ENCODE peak calls at places on chromosomes 3 and 15, in six cellular contexts. R is neuronal stem cell, S is Peyer's patch, N is astrocyte of the spinal cord, A is pancreas, U is skeletal muscle cell. B is an unnamed sample.

GRCh38 chr15:84797212-84797611 is 19.9 kb upstream of the ALPK3 start:
- DNase-seq in R (no peak), S (no peak), N (peak; percentile 86), A (no peak), U (peak; percentile 36), B (no peak)

GRCh38 chr3:197183582-197183981 is 114.8 kb downstream of the DLG1 start:
- DNase-seq in R (no peak), S (no peak), N (no peak), A (no peak), U (no peak), B (no peak)

GRCh38 chr3:119310052-119310451 is 15.9 kb downstream of the ARHGAP31 start:
- DNase-seq in R (peak; percentile 50), S (no peak), N (peak; percentile 98), A (no peak), U (peak; percentile 98), B (peak; percentile 35)

GRCh38 chr3:141217389-141217788 is 14.2 kb upstream of the PXYLP1 start:
- DNase-seq in R (no peak), S (no peak), N (no peak), A (no peak), U (no peak), B (no peak)

GRCh38 chr15:64861331-64861730 is 19.6 kb downstream of the PLEKHO2 start:
- DNase-seq in R (no peak), S (no peak), N (no peak), A (no peak), U (no peak), B (no peak)

GRCh38 chr3:124149774-124150173 is 157.8 kb upstream of the ROPN1 start:
- DNase-seq in R (no peak), S (no peak), N (no peak), A (no peak), U (no peak), B (no peak)

GRCh38 chr3:51539291-51539891 is 872 bp downstream of the RAD54L2 start:
- DNase-seq in R (peak; percentile 12), S (peak; percentile 47), N (peak; percentile 56), A (no peak), U (peak; percentile 32), B (peak; percentile 74)

GRCh38 chr3:39261726-39262125 is 18.1 kb downstream of the CX3CR1 start:
- DNase-seq in R (no peak), S (no peak), N (no peak), A (no peak), U (no peak), B (no peak)

GRCh38 chr15:85500729-85501128 is 120.3 kb downstream of the AKAP13 start:
- DNase-seq in R (peak; percentile 26), S (no peak), N (no peak), A (no peak), U (no peak), B (no peak)

GRCh38 chr15:25737218-25737643 is 125.9 kb downstream of the ATP10A start:
- DNase-seq in R (no peak), S (no peak), N (peak; percentile 50), A (no peak), U (no peak), B (no peak)

GRCh38 chr3:163809540-163809993 is 1268.7 kb downstream of the SI start:
- DNase-seq in R (peak; percentile 1), S (no peak), N (no peak), A (no peak), U (no peak), B (no peak)

GRCh38 chr3:152943645-152944044 is 108.7 kb downstream of the P2RY1 start:
- DNase-seq in R (no peak), S (no peak), N (no peak), A (no peak), U (no peak), B (peak; percentile 92)

GRCh38 chr3:188646592-188646991 is 492.6 kb downstream of the LPP start:
- DNase-seq in R (no peak), S (no peak), N (peak; percentile 33), A (no peak), U (no peak), B (no peak)

GRCh38 chr3:23017800-23018199 is 185.3 kb upstream of the UBE2E2 start:
- DNase-seq in R (no peak), S (no peak), N (peak; percentile 46), A (no peak), U (peak; percentile 23), B (peak; percentile 88)

GRCh38 chr3:71025010-71025409 is 558.5 kb downstream of the FOXP1 start:
- DNase-seq in R (no peak), S (no peak), N (no peak), A (no peak), U (no peak), B (no peak)

GRCh38 chr3:72598856-72599255 is 249.4 kb downstream of the SHQ1 start:
- DNase-seq in R (no peak), S (no peak), N (no peak), A (no peak), U (no peak), B (no peak)

GRCh38 chr3:52774066-52774713 is 3.2 kb upstream of the ITIH1 start:
- DNase-seq in R (no peak), S (no peak), N (no peak), A (no peak), U (no peak), B (no peak)

GRCh38 chr15:96358006-96358794 is 27.7 kb downstream of the NR2F2 start:
- DNase-seq in R (no peak), S (no peak), N (no peak), A (no peak), U (no peak), B (no peak)

GRCh38 chr3:141646760-141647561 is 91.1 kb upstream of the RNF7 start:
- DNase-seq in R (peak; percentile 21), S (no peak), N (peak; percentile 46), A (peak; percentile 50), U (no peak), B (peak; percentile 72)

GRCh38 chr3:151305081-151305777 is 11.4 kb downstream of the GPR87 start:
- DNase-seq in R (no peak), S (no peak), N (peak; percentile 98), A (peak; percentile 3), U (peak; percentile 97), B (peak; percentile 98)

GRCh38 chr3:165195628-165196576 is at the start of gene SLITRK3:
- DNase-seq in R (peak; percentile 40), S (peak; percentile 52), N (no peak), A (no peak), U (no peak), B (no peak)

GRCh38 chr3:149367021-149367840 is 10.2 kb downstream of the TM4SF1 start:
- DNase-seq in R (no peak), S (no peak), N (no peak), A (no peak), U (no peak), B (peak; percentile 99)

GRCh38 chr3:123884258-123884831 is at the start of gene MYLK:
- DNase-seq in R (peak; percentile 92), S (peak; percentile 73), N (peak; percentile 92), A (peak; percentile 67), U (peak; percentile 66), B (peak; percentile 61)

GRCh38 chr3:164537485-164537884 is 540.8 kb downstream of the SI start:
- DNase-seq in R (no peak), S (no peak), N (no peak), A (no peak), U (no peak), B (no peak)

DNA sequence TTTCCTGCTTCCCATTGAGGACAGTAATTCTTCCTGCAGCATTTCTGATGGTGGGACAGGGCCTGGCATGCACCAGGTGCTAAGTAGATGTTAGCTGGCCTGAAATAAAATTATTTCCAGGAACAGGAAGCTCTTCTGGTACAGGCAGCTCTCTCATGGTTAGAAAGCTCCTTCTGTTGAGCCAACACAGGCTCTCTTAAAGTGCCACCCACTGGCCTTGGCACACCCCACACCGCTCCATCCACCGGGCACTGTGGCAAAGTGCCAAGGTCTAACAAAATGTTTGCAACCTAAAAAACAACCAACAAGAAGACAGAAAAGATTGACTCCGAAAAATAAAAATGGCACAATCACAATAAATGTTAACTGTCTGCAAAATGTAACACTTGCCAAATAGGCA is 36.6 kb upstream of the ZNF710 start:
- DNase-seq in R (no peak), S (no peak), N (no peak), A (peak; percentile 59), U (no peak), B (no peak)
- H3K4me3 ChIP-seq in R (no peak overlapping the region), S (no peak overlapping the region), N (no peak overlapping the region), A (no peak overlapping the region), U (no peak overlapping the region), B (no peak overlapping the region)

DNA sequence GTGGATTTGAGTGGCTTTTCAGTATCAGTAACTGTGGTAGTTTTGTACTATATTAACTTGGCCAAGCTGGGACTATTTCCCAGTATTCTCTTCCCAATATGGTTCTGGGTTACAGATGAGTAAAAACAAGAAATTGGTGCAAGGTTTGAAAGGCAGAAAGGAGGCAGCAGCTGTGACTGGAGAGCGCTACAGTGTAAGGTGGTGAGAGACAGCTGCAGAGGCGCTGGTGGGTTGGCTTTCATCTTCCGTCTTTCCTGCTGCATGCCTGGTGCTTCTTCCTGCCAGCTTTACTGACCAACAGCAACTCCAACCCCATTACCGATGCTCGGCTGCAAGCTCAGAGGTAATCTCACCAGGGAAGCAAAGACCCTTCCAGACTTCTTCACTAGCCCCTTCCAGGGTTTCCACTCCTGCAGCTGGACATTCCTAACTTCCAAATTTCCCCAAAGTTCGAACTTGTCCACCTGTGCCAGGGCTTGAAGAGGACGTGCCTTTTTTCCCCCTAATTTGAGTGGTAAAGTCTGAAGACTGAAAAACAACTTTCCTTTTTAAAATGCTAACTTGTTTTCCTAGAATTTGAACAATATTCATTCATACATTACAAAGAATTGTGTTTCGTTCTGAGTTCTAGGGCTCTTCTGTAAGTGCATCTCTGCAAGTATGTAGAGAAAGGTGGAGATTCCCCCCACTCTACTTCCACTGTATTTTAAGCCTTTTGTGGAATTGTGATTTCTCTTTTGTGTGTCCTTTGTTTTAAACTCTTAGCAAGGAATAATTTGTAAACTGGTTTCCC is 9.6 kb downstream of the DPH3 start:
- DNase-seq in R (no peak), S (no peak), N (no peak), A (no peak), U (no peak), B (no peak)
- H3K4me3 ChIP-seq in R (no peak overlapping the region), S (no peak overlapping the region), N (no peak overlapping the region), A (no peak overlapping the region), U (no peak overlapping the region), B (no peak overlapping the region)

GRCh38 chr15:91535856-91536500 is 317.5 kb upstream of the SLCO3A1 start:
- DNase-seq in R (no peak), S (no peak), N (peak; percentile 64), A (no peak), U (no peak), B (peak; percentile 12)
- H3K4me3 ChIP-seq in R (no peak overlapping the region), S (no peak overlapping the region), N (no peak overlapping the region), A (no peak overlapping the region), U (no peak overlapping the region), B (no peak overlapping the region)

DNA sequence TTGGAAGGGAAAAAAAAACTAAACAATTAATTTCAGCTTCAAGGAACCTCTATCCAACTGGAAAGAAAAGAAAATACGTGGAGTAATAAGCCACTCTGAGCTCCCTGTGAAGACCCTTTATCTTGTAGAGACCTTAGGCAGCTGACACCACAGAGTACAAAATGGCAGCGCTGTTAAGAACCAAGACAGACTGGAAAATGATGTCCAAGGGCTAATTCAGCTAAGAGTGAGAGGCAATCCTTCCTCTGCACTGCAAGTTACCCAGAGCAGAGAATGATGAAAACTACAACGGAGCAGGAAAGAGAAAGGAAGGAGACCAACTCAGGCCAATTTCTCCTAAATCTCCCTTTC is 56.7 kb downstream of the ZNF148 start:
- DNase-seq in R (no peak), S (no peak), N (no peak), A (no peak), U (no peak), B (no peak)
- H3K4me3 ChIP-seq in R (no peak overlapping the region), S (no peak overlapping the region), N (no peak overlapping the region), A (no peak overlapping the region), U (no peak overlapping the region), B (no peak overlapping the region)

B was measured in bronchial epithelial cell.